ENCODE peak calls at places on chromosomes 6 and 20, in four cellular contexts. B is K562, Z is GM12878, N is HL-60. L is an unnamed sample.

GRCh38 chr20:309841-310644 is 12.7 kb downstream of the ZCCHC3 start:
- DNase-seq in Z (no peak), B (peak), N (peak), L (peak)

GRCh38 chr20:36802326-36803223 is 29.0 kb upstream of the DSN1 start:
- DNase-seq in N (no peak), Z (no peak), B (no peak), L (no peak)

GRCh38 chr20:48669946-48670630 is 157.7 kb downstream of the PREX1 start:
- DNase-seq in Z (no peak), B (no peak), N (peak), L (no peak)

GRCh38 chr20:39016496-39016895 is 54.4 kb downstream of the DHX35 start:
- DNase-seq in B (no peak), N (no peak), Z (no peak), L (no peak)

GRCh38 chr20:13671500-13672288 is 33.0 kb upstream of the TASP1 start:
- DNase-seq in B (no peak), Z (no peak), N (no peak), L (no peak)

GRCh38 chr6:150492941-150493340 is 106.7 kb upstream of the PLEKHG1 start:
- DNase-seq in Z (no peak), N (no peak), B (no peak), L (no peak)

GRCh38 chr6:108250240-108250866 is 10.5 kb downstream of the SNX3 start:
- DNase-seq in Z (no peak), B (peak), N (no peak), L (no peak)

GRCh38 chr20:52992632-52993031 is 20.5 kb downstream of the TSHZ2 start:
- DNase-seq in N (no peak), Z (no peak), B (no peak), L (no peak)

GRCh38 chr20:56851552-56851951 is 222.4 kb downstream of the TFAP2C start:
- DNase-seq in Z (no peak), N (no peak), B (no peak), L (no peak)

GRCh38 chr20:43988451-43988850 is 73.8 kb downstream of the TOX2 start:
- DNase-seq in N (no peak), B (no peak), Z (no peak), L (no peak)

GRCh38 chr6:19210849-19211590 is 626.1 kb upstream of the ID4 start:
- DNase-seq in N (peak), Z (no peak), B (peak), L (peak)

GRCh38 chr6:129359811-129360787 is 349.9 kb downstream of the ARHGAP18 start:
- DNase-seq in B (no peak), N (no peak), Z (no peak), L (no peak)

GRCh38 chr6:14804001-14804401 is 441.9 kb upstream of the JARID2 start:
- DNase-seq in Z (no peak), N (peak), B (no peak), L (no peak)
- TF ChIP-seq SPI1 in Z (no peak), N (no peak), B (no peak), L (no peak)

DNA sequence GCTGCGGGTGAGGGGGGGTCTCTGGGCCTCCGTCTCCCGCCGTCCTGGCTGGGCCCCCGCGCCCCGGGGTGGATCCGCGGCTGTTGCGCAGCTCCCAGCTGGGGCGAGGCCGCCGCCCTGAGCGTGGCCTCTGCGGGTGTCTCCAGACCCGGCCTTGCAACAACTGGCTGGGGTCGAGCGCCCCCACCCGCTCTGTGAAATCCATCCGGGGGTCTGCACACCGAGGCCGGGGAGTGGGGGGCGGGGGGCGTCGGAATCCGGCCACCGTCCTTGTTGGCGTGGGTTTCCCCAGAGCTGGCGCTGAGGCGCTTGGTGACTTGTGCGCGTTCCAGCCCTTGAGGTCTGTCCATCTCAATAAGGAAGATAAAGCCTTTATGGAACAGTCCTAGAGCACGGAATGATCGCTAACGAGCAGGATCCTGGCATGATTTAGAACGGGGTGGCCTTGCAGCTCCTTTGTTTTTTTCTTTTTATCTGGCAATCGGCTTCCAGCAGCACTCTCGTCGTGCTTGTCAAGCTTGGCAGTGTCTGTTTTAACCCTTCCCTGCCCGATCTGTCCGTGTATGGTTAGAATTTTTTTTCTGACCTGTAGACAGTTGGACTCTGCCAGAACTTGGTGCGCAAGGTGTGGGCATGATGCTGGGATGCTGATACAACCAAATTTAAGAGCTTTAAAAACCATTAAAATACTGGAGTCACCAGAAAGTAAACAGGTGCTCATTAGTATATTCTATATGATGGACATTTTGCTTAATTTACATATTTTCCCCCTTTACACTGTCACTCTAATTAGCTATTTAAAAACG is 675 bp downstream of the DSTN start:
- DNase-seq in Z (no peak), B (peak), N (peak), L (peak)
- TF ChIP-seq SPI1 in Z (no peak), B (no peak), N (no peak), L (no peak)

GRCh38 chr20:5148581-5148980 is 21.8 kb downstream of the CDS2 start:
- DNase-seq in Z (no peak), N (no peak), B (no peak), L (no peak)
- TF ChIP-seq SPI1 in Z (no peak), N (no peak), B (no peak), L (no peak)

GRCh38 chr6:6925391-6926164 is 182.2 kb upstream of the RREB1 start:
- DNase-seq in N (no peak), B (no peak), Z (no peak), L (no peak)
- TF ChIP-seq SPI1 in N (no peak), B (no peak), Z (no peak), L (no peak)

DNA sequence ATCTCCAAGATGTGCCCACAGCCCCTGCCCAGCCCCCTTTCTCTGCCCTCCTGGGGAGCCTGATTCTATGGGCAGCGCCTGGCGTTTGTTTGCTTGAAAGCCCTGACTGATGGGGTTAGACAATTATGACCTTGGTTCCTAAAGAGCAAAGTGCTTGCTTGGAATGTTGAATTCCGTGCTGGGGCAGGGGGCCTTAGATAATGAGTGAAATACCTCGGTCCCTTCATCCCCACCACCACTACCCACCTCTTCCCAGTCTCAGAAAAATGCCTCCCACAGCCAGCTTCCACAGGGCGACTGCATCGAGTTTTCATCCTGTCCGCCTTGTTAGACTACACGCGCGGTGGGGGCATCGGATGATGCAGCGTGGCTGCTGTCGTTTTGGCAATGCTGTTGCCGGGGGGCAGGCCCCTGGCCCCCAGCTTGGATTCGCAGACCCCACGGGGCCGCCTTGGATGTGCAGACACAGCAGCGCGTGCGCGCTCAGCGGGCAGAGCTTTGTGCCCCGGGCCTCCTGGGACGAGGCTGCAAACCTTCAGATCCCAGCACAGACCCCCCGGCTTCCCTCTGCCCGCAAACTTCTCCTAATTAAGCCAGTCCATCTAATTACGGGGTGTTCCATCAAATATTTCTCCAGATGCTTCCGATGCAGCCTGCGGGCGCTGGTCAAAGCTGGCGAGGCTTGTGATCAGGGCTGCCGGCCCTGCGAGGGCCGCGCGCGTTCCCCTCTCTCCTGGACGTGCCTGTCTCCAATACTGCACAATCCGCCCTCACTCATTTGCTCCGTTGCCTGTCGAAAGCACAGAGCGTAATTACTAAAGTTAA is 86.1 kb downstream of the LINC00237 start:
- DNase-seq in N (no peak), Z (no peak), B (no peak), L (no peak)
- TF ChIP-seq SPI1 in N (no peak), Z (no peak), B (no peak), L (no peak)